ENCODE peak calls at places on chromosome 2, in ten cellular contexts. D is activated CD8-positive, alpha-beta T cell treated with anti-CD3 and anti-CD28 coated beads, Interleukin-2, amount 10 ng/mL, durations not matched to agents 7 days and 5 days; W is mucosa of gallbladder; X is WTC11; Q is lower leg skin; Z is HS-5; T is stimulated activated CD4-positive, alpha-beta T cell treated with anti-CD3 and anti-CD28 coated beads, Interleukin-12 subunit alpha, Interleukin-12 subunit beta, amount 100 ng/mL, for 4 hours; N is fibroblast of the aortic adventitia; F is GM23248; E is T-helper 1 cell. A is an unnamed sample.

GRCh38 chr2:133194068-133194655 is 374.1 kb downstream of the NCKAP5 start:
- DNase-seq in D (no peak), W (no peak), X (no peak), Q (no peak), Z (no peak), T (no peak), N (no peak), F (peak), E (no peak), A (no peak)

GRCh38 chr2:218259099-218259921 is 1.5 kb upstream of the GPBAR1 start:
- DNase-seq in D (no peak), W (peak), X (no peak), Q (peak), Z (no peak), T (no peak), N (peak), F (peak), E (no peak), A (no peak)

GRCh38 chr2:883260-884026 is 67.2 kb upstream of the SNTG2 start:
- DNase-seq in D (no peak), W (peak), X (no peak), Q (peak), Z (no peak), T (no peak), N (no peak), F (no peak), E (no peak), A (peak)

GRCh38 chr2:11832531-11832930 is 86.1 kb downstream of the LPIN1 start:
- DNase-seq in D (no peak), W (no peak), X (no peak), Q (no peak), Z (no peak), T (no peak), N (no peak), F (no peak), E (no peak), A (no peak)

GRCh38 chr2:132582360-132582759 is 87.6 kb downstream of the LYPD1 start:
- DNase-seq in D (no peak), W (no peak), X (no peak), Q (no peak), Z (no peak), T (no peak), N (peak), F (peak), E (no peak), A (no peak)

GRCh38 chr2:149597050-149598013 is 9.8 kb upstream of the MMADHC start:
- DNase-seq in D (peak), W (peak), X (peak), Q (peak), Z (peak), T (peak), N (peak), F (peak), E (peak), A (peak)

GRCh38 chr2:106038598-106039375 is 155.3 kb downstream of the UXS1 start:
- DNase-seq in D (no peak), W (no peak), X (no peak), Q (no peak), Z (no peak), T (no peak), N (no peak), F (peak), E (no peak), A (no peak)

GRCh38 chr2:151855111-151855510 is 26.9 kb upstream of the ARL5A start:
- DNase-seq in D (no peak), W (no peak), X (no peak), Q (no peak), Z (no peak), T (no peak), N (no peak), F (no peak), E (no peak), A (no peak)

GRCh38 chr2:232884001-232884421 is 13.9 kb downstream of the SNORC start:
- DNase-seq in D (no peak), W (no peak), X (no peak), Q (no peak), Z (no peak), T (no peak), N (no peak), F (no peak), E (no peak), A (no peak)

GRCh38 chr2:162308747-162309503 is 9.6 kb downstream of the IFIH1 start:
- DNase-seq in D (no peak), W (no peak), X (no peak), Q (no peak), Z (no peak), T (no peak), N (no peak), F (no peak), E (no peak), A (no peak)

GRCh38 chr2:7838636-7839035 is 843.2 kb upstream of the ID2 start:
- DNase-seq in D (no peak), W (no peak), X (no peak), Q (no peak), Z (no peak), T (no peak), N (no peak), F (no peak), E (no peak), A (no peak)

GRCh38 chr2:233443511-233444183 is 89.4 kb downstream of the DGKD start:
- DNase-seq in D (peak), W (peak), X (peak), Q (peak), Z (no peak), T (peak), N (peak), F (peak), E (peak), A (peak)

GRCh38 chr2:238697193-238698191 is 150.4 kb upstream of the TWIST2 start:
- DNase-seq in D (no peak), W (no peak), X (no peak), Q (peak), Z (no peak), T (no peak), N (no peak), F (no peak), E (no peak), A (no peak)

GRCh38 chr2:74128206-74128605 is 19.5 kb downstream of the BOLA3 start:
- DNase-seq in D (no peak), W (no peak), X (peak), Q (no peak), Z (no peak), T (no peak), N (no peak), F (no peak), E (no peak), A (no peak)

GRCh38 chr2:191571163-191571769 is 106.7 kb upstream of the NABP1 start:
- DNase-seq in D (peak), W (no peak), X (no peak), Q (no peak), Z (no peak), T (no peak), N (peak), F (peak), E (no peak), A (no peak)

GRCh38 chr2:188897096-188897495 is 77.1 kb upstream of the COL3A1 start:
- DNase-seq in D (no peak), W (no peak), X (no peak), Q (no peak), Z (no peak), T (no peak), N (peak), F (peak), E (no peak), A (no peak)

GRCh38 chr2:58571181-58571852 is 330.2 kb upstream of the FANCL start:
- DNase-seq in D (peak), W (peak), X (peak), Q (peak), Z (peak), T (no peak), N (peak), F (peak), E (no peak), A (no peak)

A was measured in activated CD8-positive, alpha-beta memory T cell treated with anti-CD3 and anti-CD28 coated beads, Interleukin-2, amount 10 ng/mL, durations not matched to agents 7 days and 5 days.